ENCODE peak calls at places on chromosomes 2 and 18, in seven cellular contexts. One of them, this sample, is unnamed. For H3K4me1, the result is how much of the 10 kb centered on the place peaks cover.

GRCh38 chr18:50061876-50062517 is 132.9 kb downstream of the MYO5B start:
- DNase-seq in A549: no peak
- DNase-seq in sigmoid colon: no peak
- DNase-seq in stomach: no peak
- DNase-seq in spleen: no peak
- DNase-seq in upper lobe of left lung: no peak
- DNase-seq in prostate gland: no peak
- DNase-seq in this sample: no peak

GRCh38 chr2:203916756-203917155 is 19.8 kb upstream of the ICOS start:
- DNase-seq in sigmoid colon: no peak
- DNase-seq in prostate gland: no peak
- DNase-seq in spleen: no peak
- DNase-seq in stomach: no peak
- DNase-seq in A549: no peak
- DNase-seq in upper lobe of left lung: no peak
- DNase-seq in this sample: no peak

GRCh38 chr2:172279214-172279613 is 148.2 kb upstream of the ITGA6 start:
- DNase-seq in upper lobe of left lung: no peak
- DNase-seq in sigmoid colon: no peak
- DNase-seq in A549: no peak
- DNase-seq in prostate gland: no peak
- DNase-seq in spleen: no peak
- DNase-seq in stomach: no peak
- DNase-seq in this sample: no peak

GRCh38 chr2:17255071-17255470 is 263.2 kb downstream of the RAD51AP2 start:
- DNase-seq in spleen: no peak
- DNase-seq in prostate gland: no peak
- DNase-seq in upper lobe of left lung: no peak
- DNase-seq in A549: no peak
- DNase-seq in sigmoid colon: no peak
- DNase-seq in stomach: no peak
- DNase-seq in this sample: no peak

GRCh38 chr2:164620873-164621760 is at the start of gene GRB14:
- DNase-seq in spleen: peak
- DNase-seq in sigmoid colon: no peak
- DNase-seq in prostate gland: peak
- DNase-seq in upper lobe of left lung: peak
- DNase-seq in stomach: peak
- DNase-seq in A549: peak
- DNase-seq in this sample: no peak

GRCh38 chr2:177545143-177545542 is 152.6 kb downstream of the AGPS start:
- DNase-seq in sigmoid colon: no peak
- DNase-seq in upper lobe of left lung: no peak
- DNase-seq in A549: no peak
- DNase-seq in stomach: no peak
- DNase-seq in spleen: no peak
- DNase-seq in prostate gland: no peak
- DNase-seq in this sample: no peak

GRCh38 chr2:103159018-103159417 is 397.2 kb downstream of the TMEM182 start:
- DNase-seq in stomach: no peak
- DNase-seq in prostate gland: no peak
- DNase-seq in A549: no peak
- DNase-seq in spleen: no peak
- DNase-seq in sigmoid colon: no peak
- DNase-seq in upper lobe of left lung: no peak
- DNase-seq in this sample: no peak

GRCh38 chr2:157418215-157418614 is 25.7 kb downstream of the CYTIP start:
- DNase-seq in upper lobe of left lung: no peak
- DNase-seq in stomach: no peak
- DNase-seq in prostate gland: no peak
- DNase-seq in spleen: no peak
- DNase-seq in sigmoid colon: no peak
- DNase-seq in A549: no peak
- DNase-seq in this sample: no peak

GRCh38 chr2:232418466-232419244 is 12.0 kb downstream of the ALPG start:
- DNase-seq in sigmoid colon: peak
- DNase-seq in stomach: no peak
- DNase-seq in prostate gland: no peak
- DNase-seq in spleen: peak
- DNase-seq in A549: no peak
- DNase-seq in upper lobe of left lung: peak
- DNase-seq in this sample: peak

GRCh38 chr2:40432916-40433315 is 19.0 kb downstream of the SLC8A1 start:
- DNase-seq in stomach: no peak
- DNase-seq in prostate gland: no peak
- DNase-seq in upper lobe of left lung: no peak
- DNase-seq in spleen: no peak
- DNase-seq in sigmoid colon: no peak
- DNase-seq in A549: no peak
- DNase-seq in this sample: no peak

GRCh38 chr2:168571061-168571460 is 115.0 kb downstream of the CERS6 start:
- DNase-seq in stomach: no peak
- DNase-seq in spleen: no peak
- DNase-seq in upper lobe of left lung: no peak
- DNase-seq in A549: no peak
- DNase-seq in prostate gland: no peak
- DNase-seq in sigmoid colon: no peak
- DNase-seq in this sample: no peak

GRCh38 chr2:130829020-130829419 is 7.7 kb upstream of the ARHGEF4 start:
- DNase-seq in stomach: no peak
- DNase-seq in upper lobe of left lung: peak
- DNase-seq in A549: peak
- DNase-seq in prostate gland: no peak
- DNase-seq in spleen: peak
- DNase-seq in sigmoid colon: no peak
- DNase-seq in this sample: no peak

DNA sequence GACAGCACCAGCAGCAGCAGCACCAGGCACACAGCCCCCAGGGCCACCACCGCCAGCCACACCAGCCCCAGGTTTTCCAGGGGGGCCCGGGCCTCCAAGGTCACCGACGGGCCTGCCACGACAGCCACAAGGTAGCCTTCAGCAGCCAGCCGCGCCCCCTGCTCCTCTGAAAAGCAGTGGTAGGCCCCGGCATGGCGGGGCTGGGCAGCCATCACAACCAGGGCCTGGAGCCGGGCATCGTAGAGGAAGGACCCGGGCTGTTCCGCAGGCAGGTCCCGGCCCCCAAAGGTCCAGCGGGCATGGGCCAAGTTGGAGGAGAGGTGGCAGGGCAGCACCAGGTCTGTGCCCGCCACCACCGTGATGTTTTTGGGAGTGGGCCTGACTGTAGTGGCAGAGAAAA is 3.3 kb upstream of the ANKRD39 start:
- DNase-seq in A549: no peak
- DNase-seq in sigmoid colon: peak
- DNase-seq in spleen: peak
- DNase-seq in upper lobe of left lung: peak
- DNase-seq in stomach: no peak
- DNase-seq in prostate gland: no peak
- DNase-seq in this sample: no peak
- H3K4me1 ChIP-seq in A549: under half
- H3K4me1 ChIP-seq in sigmoid colon: under half
- H3K4me1 ChIP-seq in spleen: half or more
- H3K4me1 ChIP-seq in upper lobe of left lung: under half
- H3K4me1 ChIP-seq in stomach: half or more
- H3K4me1 ChIP-seq in prostate gland: under half
- H3K4me1 ChIP-seq in this sample: under half

GRCh38 chr18:13218376-13219011 is at the start of gene LDLRAD4:
- DNase-seq in A549: no peak
- DNase-seq in spleen: no peak
- DNase-seq in prostate gland: peak
- DNase-seq in sigmoid colon: peak
- DNase-seq in stomach: peak
- DNase-seq in upper lobe of left lung: peak
- DNase-seq in this sample: no peak
- TF ChIP-seq POLR2A in A549: no peak
- TF ChIP-seq POLR2A in spleen: no peak
- TF ChIP-seq POLR2A in prostate gland: peak
- TF ChIP-seq POLR2A in sigmoid colon: no peak
- TF ChIP-seq POLR2A in stomach: no peak
- TF ChIP-seq POLR2A in upper lobe of left lung: peak
- TF ChIP-seq POLR2A in this sample: no peak

GRCh38 chr2:84873350-84873749 is 7.5 kb downstream of the TRABD2A start:
- DNase-seq in spleen: no peak
- DNase-seq in A549: no peak
- DNase-seq in stomach: no peak
- DNase-seq in sigmoid colon: peak
- DNase-seq in upper lobe of left lung: no peak
- DNase-seq in prostate gland: no peak
- DNase-seq in this sample: no peak

GRCh38 chr2:84874381-84875212 is 6.3 kb downstream of the TRABD2A start:
- DNase-seq in stomach: no peak
- DNase-seq in A549: no peak
- DNase-seq in sigmoid colon: peak
- DNase-seq in spleen: no peak
- DNase-seq in prostate gland: no peak
- DNase-seq in upper lobe of left lung: no peak
- DNase-seq in this sample: no peak

GRCh38 chr2:84875213-84875560 is 5.7 kb downstream of the TRABD2A start:
- DNase-seq in upper lobe of left lung: no peak
- DNase-seq in prostate gland: no peak
- DNase-seq in sigmoid colon: peak
- DNase-seq in spleen: no peak
- DNase-seq in stomach: no peak
- DNase-seq in A549: no peak
- DNase-seq in this sample: no peak

GRCh38 chr2:84866121-84866520 is 14.8 kb downstream of the TRABD2A start:
- DNase-seq in prostate gland: no peak
- DNase-seq in stomach: no peak
- DNase-seq in spleen: no peak
- DNase-seq in upper lobe of left lung: no peak
- DNase-seq in sigmoid colon: peak
- DNase-seq in A549: no peak
- DNase-seq in this sample: no peak

GRCh38 chr2:84870306-84870705 is 10.6 kb downstream of the TRABD2A start:
- DNase-seq in prostate gland: no peak
- DNase-seq in stomach: no peak
- DNase-seq in upper lobe of left lung: no peak
- DNase-seq in A549: no peak
- DNase-seq in spleen: no peak
- DNase-seq in sigmoid colon: peak
- DNase-seq in this sample: no peak
- H3K4me1 ChIP-seq in prostate gland: under half
- H3K4me1 ChIP-seq in stomach: under half
- H3K4me1 ChIP-seq in upper lobe of left lung: under half
- H3K4me1 ChIP-seq in A549: under half
- H3K4me1 ChIP-seq in spleen: under half
- H3K4me1 ChIP-seq in sigmoid colon: under half
- H3K4me1 ChIP-seq in this sample: under half

GRCh38 chr2:128321784-128322650 is 3.3 kb upstream of the HS6ST1 start:
- DNase-seq in spleen: peak
- DNase-seq in A549: peak
- DNase-seq in upper lobe of left lung: peak
- DNase-seq in stomach: peak
- DNase-seq in prostate gland: peak
- DNase-seq in sigmoid colon: peak
- DNase-seq in this sample: peak
- TF ChIP-seq POLR2A in spleen: no peak
- TF ChIP-seq POLR2A in A549: peak
- TF ChIP-seq POLR2A in upper lobe of left lung: peak
- TF ChIP-seq POLR2A in stomach: no peak
- TF ChIP-seq POLR2A in prostate gland: peak
- TF ChIP-seq POLR2A in sigmoid colon: no peak
- TF ChIP-seq POLR2A in this sample: no peak

This sample was measured in breast epithelium.